ENCODE peak calls at places on chromosome 18, in six cellular contexts. O is fibroblast of the aortic adventitia, C is neural progenitor cell, E is lower lobe of right lung, N is bronchial epithelial cell, Y is endodermal cell. R is an unnamed sample.

GRCh38 chr18:76619342-76620315 is 124.6 kb upstream of the ZNF516 start:
- DNase-seq in C (peak), E (peak), N (peak), O (peak), Y (peak), R (peak)

GRCh38 chr18:79924814-79925655 is 26.4 kb downstream of the SLC66A2 start:
- DNase-seq in Y (peak), C (no peak), N (no peak), O (no peak), E (peak), R (no peak)

GRCh38 chr18:42274488-42275137 is 319.6 kb downstream of the PIK3C3 start:
- DNase-seq in Y (peak), C (peak), E (no peak), O (peak), N (peak), R (peak)

GRCh38 chr18:49645196-49645595 is 83.3 kb downstream of the LIPG start:
- DNase-seq in O (no peak), E (no peak), C (no peak), Y (peak), N (no peak), R (no peak)

GRCh38 chr18:3481696-3482210 is 31.8 kb downstream of the TGIF1 start:
- DNase-seq in N (peak), O (peak), Y (peak), C (peak), E (no peak), R (peak)

GRCh38 chr18:1999387-1999786 is 571.9 kb downstream of the METTL4 start:
- DNase-seq in Y (no peak), C (no peak), E (no peak), N (no peak), O (no peak), R (no peak)

GRCh38 chr18:62009521-62009920 is 116.7 kb upstream of the RNF152 start:
- DNase-seq in O (no peak), Y (no peak), N (peak), E (no peak), C (no peak), R (no peak)

GRCh38 chr18:27184115-27185024 is 738 bp downstream of the CHST9 start:
- DNase-seq in E (no peak), Y (peak), O (no peak), N (no peak), C (peak), R (no peak)

DNA sequence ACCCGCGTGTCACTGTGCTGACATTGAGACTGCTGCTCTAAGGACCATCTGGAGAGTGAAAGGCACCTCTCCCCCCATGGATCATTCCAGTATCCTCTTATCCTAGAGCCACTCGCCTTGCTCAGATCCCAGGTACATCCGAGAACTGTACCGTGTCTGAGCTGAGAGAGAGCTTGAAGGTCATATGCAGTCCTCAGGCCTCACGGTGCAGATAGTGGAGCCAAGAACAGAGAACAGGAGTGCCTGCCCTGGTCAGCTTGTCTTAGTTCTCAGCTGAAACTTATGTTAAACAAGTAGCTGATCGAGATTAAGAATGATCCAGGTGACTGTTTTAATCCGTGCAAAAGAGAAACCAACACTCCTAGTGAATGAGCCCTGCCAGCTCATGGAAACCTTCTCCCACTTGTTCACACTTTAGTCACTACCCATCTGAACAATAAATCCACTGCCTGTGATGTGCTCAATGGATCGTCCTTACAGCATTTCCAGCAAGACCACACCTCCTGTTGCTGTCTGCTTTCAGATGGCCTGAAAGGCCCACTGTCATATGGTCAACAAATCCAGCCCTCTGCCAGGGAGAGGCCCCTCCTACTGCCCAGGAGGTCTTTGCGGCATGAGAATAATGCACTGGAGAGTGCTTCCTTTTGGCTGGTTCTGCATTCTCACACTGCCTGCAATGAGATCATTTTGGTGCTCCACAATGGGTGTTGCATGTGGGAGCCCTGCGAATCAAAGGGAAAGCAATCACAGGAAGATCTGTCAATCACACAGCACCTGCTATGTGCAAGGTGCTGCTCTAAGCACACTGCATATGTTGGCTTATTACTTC is 43.7 kb upstream of the APCDD1 start:
- DNase-seq in N (peak), C (peak), Y (peak), O (no peak), E (no peak), R (no peak)
- TF ChIP-seq CTCF in N (no peak), C (no peak), Y (no peak), O (no peak), E (no peak), R (no peak)

DNA sequence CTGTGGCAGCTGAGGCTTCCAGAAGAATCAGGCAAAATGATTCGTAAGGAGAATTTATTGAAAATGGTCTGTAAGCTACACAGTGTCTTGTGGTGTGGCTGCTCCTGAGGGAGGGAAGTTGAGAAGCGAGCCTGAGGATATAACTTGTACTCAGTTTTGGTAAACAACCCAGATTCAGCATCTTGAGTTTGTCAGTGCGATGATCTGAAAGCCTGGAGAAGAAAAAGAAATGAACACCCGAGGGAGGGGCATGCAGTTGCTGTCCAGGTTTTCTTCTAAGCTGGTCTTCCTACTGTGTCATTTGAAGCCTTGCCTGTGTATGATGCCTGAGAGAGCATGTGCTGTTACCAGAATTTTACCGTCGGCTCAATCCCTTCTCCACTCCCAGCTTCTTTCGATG is 87.3 kb downstream of the MAPK4 start:
- DNase-seq in O (no peak), Y (no peak), N (no peak), E (no peak), C (no peak), R (no peak)
- H3K4me3 ChIP-seq in O (no peak), Y (no peak), N (no peak), E (no peak), C (no peak), R (no peak)

DNA sequence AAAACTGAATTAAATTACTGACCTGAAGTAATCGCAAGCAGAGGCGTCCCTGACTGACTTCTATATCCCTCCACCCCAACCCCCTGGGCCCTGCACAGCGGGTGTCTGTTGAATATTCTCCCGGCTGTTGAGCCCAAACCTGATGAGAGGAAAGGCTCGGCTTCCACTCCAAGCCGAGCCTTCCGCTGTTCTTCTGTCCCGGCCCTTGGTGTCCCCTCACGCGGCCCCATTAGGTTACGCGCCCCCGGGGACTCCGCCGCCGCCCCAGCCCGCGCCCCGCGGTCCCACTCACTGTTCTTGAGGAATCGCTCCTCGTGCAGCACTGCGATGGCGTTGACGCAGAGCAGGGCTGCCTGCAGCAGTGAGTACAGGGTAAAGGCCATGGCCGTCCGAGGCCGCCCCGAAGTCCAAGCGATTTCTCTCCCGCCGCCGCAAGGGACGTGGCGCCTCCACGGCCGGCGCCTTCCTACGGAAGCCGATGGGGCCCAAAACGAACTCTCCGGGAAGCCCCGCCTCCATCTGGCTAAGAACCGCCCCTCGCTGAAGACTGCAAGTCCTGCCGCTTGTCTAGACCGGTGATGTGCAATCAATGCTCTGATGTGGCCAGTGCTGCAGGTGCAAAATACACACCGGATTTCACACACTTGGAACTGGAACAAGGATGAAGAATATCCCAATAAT is at the start of gene IER3IP1:
- DNase-seq in N (peak), O (peak), E (peak), C (peak), Y (peak), R (peak)
- TF ChIP-seq CTCF in N (peak), O (peak), E (peak), C (peak), Y (peak), R (no peak)

GRCh38 chr18:12307251-12307736 is 747 bp upstream of the TUBB6 start:
- DNase-seq in O (peak), N (peak), C (peak), Y (peak), E (no peak), R (peak)
- H3K4me3 ChIP-seq in O (peak), N (peak), C (peak), Y (peak), E (peak), R (peak)

GRCh38 chr18:32469691-32470131 is 971 bp downstream of the GAREM1 start:
- DNase-seq in E (no peak), Y (no peak), C (peak), O (peak), N (peak), R (peak)

GRCh38 chr18:32470713-32471633 is at the start of gene GAREM1:
- DNase-seq in Y (peak), O (peak), N (peak), E (peak), C (peak), R (peak)

GRCh38 chr18:32468147-32468845 is 2.4 kb downstream of the GAREM1 start:
- DNase-seq in N (peak), O (peak), Y (no peak), E (no peak), C (no peak), R (peak)

GRCh38 chr18:32470136-32470712 is 458 bp downstream of the GAREM1 start:
- DNase-seq in C (peak), Y (peak), O (peak), E (peak), N (no peak), R (peak)

DNA sequence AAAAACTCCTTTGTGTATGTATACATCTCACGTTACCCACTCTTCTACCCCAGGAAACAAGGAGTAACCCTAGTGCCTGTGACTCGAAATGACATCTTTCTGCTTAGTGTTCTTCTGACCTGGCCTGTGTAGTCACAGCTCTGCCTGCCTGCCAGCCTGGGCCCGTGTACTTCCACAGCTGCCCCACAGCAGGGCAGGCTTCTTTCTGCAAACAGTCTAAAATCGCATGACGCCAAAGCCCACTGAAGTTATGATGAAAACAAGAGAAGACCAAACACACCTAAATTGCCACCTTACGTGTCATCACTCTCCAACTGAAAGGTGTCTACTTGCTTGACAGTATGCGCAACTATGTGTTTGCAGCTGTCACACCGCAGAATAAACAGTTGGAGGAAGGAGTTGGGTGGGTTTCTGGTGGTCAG is 1.5 kb downstream of the GAREM1 start:
- DNase-seq in C (peak), Y (peak), O (peak), N (peak), E (peak), R (peak)
- TF ChIP-seq CTCF in C (peak), Y (peak), O (peak), N (peak), E (peak), R (peak)